ENCODE peak calls at places on chromosomes 1 and 21, in six cellular contexts. T is CD8-positive, alpha-beta T cell; W is NB4; Y is neural crest cell; S is fibroblast of lung; O is osteoblast. E is an unnamed sample.

GRCh38 chr1:230707732-230708630 is 5.9 kb downstream of the AGT start:
- DNase-seq in W (no peak), O (no peak), Y (no peak), S (no peak), T (no peak), E (no peak)

GRCh38 chr1:147624011-147624410 is 46.3 kb downstream of the ACP6 start:
- DNase-seq in Y (no peak), O (no peak), T (no peak), W (no peak), S (no peak), E (no peak)

GRCh38 chr1:173886746-173887611 is 18.8 kb downstream of the ZBTB37 start:
- DNase-seq in Y (no peak), W (no peak), S (no peak), O (no peak), T (no peak), E (no peak)

GRCh38 chr1:11518016-11518670 is 39.2 kb downstream of the DISP3 start:
- DNase-seq in O (peak), W (no peak), Y (no peak), S (no peak), T (no peak), E (no peak)

GRCh38 chr1:57101171-57101570 is 135.4 kb upstream of the C8B start:
- DNase-seq in Y (no peak), S (peak), W (no peak), T (no peak), O (no peak), E (no peak)

GRCh38 chr1:225733254-225733653 is 44.4 kb upstream of the SRP9 start:
- DNase-seq in Y (no peak), T (no peak), O (no peak), W (no peak), S (no peak), E (no peak)

GRCh38 chr1:98661544-98662353 is at the start of gene SNX7:
- DNase-seq in Y (peak), W (peak), S (peak), T (no peak), O (peak), E (peak)

GRCh38 chr1:60283690-60284089 is 210.1 kb upstream of the C1orf87 start:
- DNase-seq in W (no peak), T (no peak), S (peak), O (no peak), Y (no peak), E (no peak)

GRCh38 chr1:117606608-117607261 is 887 bp downstream of the TENT5C start:
- DNase-seq in O (peak), Y (no peak), W (peak), T (peak), S (peak), E (no peak)

GRCh38 chr1:47434051-47434842 is 3.6 kb upstream of the FOXD2 start:
- DNase-seq in S (peak), O (peak), T (no peak), Y (no peak), W (no peak), E (no peak)

GRCh38 chr1:24765308-24765988 is 20.2 kb downstream of the CLIC4 start:
- DNase-seq in Y (no peak), S (peak), T (no peak), W (peak), O (peak), E (no peak)

GRCh38 chr1:85166343-85166742 is 34.5 kb downstream of the SYDE2 start:
- DNase-seq in O (no peak), T (no peak), Y (no peak), S (peak), W (no peak), E (no peak)

GRCh38 chr1:11383553-11384169 is 95.3 kb upstream of the DISP3 start:
- DNase-seq in T (no peak), S (no peak), O (no peak), Y (no peak), W (peak), E (no peak)

DNA sequence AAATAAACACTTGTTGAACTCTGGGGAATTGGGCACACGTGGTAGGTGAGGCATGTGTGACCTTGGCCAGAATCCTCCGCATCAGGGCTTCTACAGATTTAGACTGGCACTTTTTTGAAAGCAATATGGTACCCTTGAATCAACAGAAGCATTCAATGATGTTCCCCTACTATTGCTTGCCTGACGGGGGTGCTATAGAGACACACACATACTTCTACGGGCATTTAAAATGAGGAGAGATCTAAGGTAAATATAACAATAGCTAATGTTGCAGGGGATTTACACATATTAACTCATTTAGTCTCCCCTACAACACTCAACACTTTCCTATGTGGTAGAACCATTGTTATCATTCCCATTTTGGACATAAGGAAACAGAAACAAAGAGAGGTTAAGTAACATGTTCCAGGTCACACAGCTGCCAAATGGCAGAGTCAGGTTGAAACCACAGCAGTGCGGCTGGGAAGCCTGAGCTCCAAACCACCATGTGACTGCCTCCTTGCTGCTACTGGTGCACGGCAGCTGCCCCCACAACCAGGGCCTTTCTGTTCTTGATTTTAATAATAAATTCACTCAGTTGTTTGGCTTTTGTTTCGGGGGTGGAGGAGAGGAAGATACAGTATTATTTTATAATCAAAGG is 147.4 kb downstream of the ZNF281 start:
- DNase-seq in O (no peak), W (no peak), S (no peak), Y (no peak), T (no peak), E (no peak)
- TF ChIP-seq CTCF in O (no peak), W (no peak), S (no peak), Y (no peak), T (no peak), E (peak)

GRCh38 chr1:92259350-92259749 is 39.4 kb downstream of the GLMN start:
- DNase-seq in T (no peak), W (no peak), S (no peak), O (no peak), Y (no peak), E (no peak)

DNA sequence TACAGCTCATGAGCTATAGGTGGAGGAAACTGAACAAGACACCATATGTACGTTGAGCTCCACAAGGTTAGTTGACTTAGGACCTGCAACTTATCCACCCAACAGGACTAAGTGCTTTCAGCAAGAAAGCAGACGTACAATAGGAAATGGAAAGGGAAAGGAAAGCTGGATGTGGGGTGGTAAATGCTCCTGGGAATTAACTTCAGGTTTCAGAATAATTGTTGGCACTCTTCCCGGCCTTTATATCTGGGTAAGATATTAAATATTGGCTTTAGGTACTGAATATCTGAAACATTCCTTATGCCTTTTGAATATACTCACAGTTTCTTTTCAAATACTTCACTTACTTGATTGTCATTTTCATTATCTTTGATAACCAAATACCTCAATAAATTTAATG is 36.3 kb downstream of the GLMN start:
- DNase-seq in O (no peak), W (no peak), Y (no peak), S (no peak), T (no peak), E (no peak)
- TF ChIP-seq CTCF in O (no peak), W (no peak), Y (no peak), S (no peak), T (no peak), E (no peak)

DNA sequence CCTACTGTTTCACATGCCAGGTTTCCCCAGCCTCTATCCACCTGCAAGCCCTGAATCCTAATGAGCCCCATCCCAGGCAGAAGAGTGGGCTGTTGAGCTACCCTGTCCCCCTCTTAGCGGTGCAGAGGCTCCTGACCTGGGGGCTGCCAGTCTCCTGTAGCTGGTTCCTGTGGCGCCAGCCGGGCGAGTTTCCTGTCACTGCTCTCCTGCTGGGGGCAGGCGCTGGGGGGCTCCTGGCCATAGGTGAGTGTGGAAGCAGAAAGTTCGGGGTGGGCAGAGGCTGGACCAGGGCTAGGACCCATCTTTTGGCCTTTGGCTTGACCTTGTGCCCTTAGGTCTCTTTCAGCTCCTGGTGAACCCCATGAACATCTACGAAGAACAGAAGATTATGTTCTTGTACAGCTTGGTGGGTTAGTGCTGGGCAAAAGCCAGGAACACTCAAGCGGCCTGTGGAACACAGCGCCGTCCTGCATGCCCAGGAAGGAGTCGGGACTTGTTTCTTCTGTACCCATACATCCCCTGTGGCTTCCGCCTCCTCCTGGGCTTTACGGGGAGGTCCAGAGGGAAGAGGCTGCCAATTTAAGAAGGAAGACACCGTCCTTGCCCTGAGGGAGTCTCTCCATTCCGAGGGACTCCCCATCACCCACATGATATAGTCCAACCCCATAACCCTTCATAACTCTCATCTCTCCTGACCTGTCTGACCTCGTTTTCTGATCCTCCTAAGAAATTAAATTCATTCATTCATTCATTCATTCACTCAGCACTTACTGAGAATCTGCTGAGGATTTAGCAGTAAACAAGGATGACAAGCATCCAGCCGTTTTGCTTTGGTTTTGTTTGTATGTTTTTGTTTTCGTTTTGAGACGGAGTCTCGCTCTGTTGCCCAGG is 939 bp downstream of the DCST1 start:
- DNase-seq in S (no peak), T (no peak), O (no peak), Y (no peak), W (no peak), E (no peak)
- TF ChIP-seq CTCF in S (no peak), T (no peak), O (no peak), Y (no peak), W (no peak), E (no peak)

DNA sequence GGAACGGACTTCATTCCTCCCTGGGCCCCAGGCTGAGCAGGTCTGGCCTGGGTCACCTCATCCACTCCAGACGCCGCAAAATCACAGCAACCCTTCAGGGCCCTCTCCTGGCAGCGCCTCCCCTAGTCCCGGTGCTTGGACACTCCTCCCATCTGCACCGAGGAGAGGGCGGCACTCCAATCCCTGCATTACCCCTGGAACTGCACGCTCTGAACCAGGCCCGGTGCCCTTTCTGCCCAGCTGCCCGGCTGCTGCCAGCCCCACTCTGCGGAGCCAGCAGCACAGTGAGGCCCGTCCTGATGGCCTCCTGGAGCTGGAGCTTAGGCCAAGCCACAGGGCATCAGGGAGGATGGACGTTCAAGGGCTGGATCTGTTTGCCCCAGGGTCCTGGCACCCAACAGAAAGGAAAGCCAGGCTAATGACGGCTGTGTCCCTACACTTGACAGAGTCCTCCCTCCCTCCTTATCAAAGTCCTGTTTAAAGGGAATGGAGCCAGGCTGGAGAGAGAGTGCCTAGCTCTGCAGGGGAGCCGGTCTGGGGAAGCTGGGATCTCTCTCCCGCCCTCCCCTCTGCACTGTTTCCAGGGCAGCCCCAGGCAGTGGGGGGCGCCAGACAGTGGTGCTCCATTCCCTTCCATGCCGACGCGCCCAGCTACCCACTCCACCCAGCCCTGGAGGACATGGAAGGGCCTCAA is 12.7 kb downstream of the COL6A2 start:
- DNase-seq in O (peak), S (no peak), Y (no peak), W (no peak), T (no peak), E (peak)
- TF ChIP-seq CTCF in O (no peak), S (no peak), Y (no peak), W (no peak), T (no peak), E (no peak)

GRCh38 chr1:109641341-109641740 is 14.6 kb upstream of the GSTM4 start:
- DNase-seq in O (no peak), S (no peak), W (no peak), T (no peak), Y (no peak), E (no peak)

GRCh38 chr1:109642610-109643009 is 13.3 kb upstream of the GSTM4 start:
- DNase-seq in W (no peak), S (no peak), T (no peak), Y (no peak), O (no peak), E (no peak)

GRCh38 chr1:109639063-109639840 is 16.6 kb upstream of the GSTM4 start:
- DNase-seq in T (no peak), S (no peak), W (no peak), Y (no peak), O (no peak), E (no peak)

GRCh38 chr1:109639841-109640184 is 16.1 kb upstream of the GSTM4 start:
- DNase-seq in S (no peak), O (no peak), W (no peak), T (no peak), Y (no peak), E (no peak)

DNA sequence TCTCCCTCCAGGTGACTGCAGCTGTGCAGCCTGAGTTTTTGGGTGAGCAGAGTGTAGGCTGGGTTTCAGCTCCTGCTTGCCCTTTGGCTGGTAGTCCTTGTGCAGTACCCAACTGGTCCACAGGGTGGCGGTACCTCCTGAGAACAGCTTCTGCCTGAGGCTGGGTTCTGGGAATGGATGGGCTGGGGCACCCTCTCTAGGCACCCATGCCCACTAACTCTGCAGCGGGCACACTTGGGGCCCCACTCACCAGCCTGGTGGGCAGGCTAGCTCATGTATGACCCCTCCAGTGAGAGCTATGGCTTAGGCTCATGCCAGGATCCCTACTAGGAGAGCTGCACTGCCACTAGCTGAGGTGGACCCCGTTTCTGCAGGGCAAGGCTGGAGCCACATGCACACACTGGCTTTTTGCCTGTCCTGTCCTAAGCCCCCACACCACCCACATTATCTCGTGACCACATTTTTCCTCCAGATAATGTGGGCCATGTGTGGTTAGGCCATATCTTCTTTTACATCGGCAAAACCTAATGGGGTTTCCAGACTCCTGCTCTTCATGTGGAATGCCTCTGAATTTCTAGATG is 15.5 kb upstream of the GSTM4 start:
- DNase-seq in Y (peak), T (peak), O (peak), W (peak), S (peak), E (no peak)
- TF ChIP-seq CTCF in Y (peak), T (peak), O (peak), W (peak), S (peak), E (peak)

DNA sequence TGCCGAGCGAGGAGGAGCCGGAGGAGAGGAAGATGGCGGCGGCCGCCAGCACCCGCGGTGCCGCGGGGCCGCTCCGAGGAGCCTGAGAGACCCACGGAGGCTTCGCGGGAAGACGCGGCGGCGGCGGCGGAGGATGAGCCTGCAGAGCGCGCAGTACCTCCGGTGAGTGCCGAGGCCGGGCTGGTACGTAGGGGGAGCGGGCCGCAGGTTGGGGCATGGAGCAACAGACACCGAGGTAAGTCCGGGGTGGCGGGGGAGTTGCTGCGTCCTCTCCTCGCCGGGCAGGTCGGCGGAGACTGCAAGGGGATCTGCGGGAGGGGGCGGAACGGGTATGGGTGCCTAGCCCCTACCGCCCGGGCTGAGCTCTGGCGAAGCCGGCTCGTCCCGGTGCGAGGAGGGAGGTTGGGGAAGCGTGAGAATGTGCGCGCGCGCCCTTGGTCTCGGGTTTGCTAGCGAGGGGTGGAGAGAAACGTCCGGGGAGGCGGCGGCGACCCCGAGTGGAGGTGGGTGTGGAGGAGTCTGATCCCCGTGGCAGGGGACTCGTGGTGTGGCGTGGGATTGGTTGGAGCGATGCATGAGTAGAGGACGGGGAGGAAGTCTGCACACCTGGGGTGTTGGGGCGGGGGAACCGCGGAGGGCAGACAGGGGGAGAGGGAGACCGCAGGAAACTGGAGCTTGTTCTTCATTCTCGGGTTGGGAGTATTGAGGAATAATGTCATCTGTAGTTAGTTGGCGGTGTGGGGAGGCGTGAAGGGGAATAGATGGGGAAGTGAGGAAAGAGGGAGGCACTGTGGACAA is at the start of gene SMG7:
- DNase-seq in T (peak), W (peak), O (peak), S (no peak), Y (peak), E (peak)
- TF ChIP-seq CTCF in T (no peak), W (no peak), O (no peak), S (no peak), Y (no peak), E (no peak)

E was measured in D721Med.